ENCODE peak calls at places on chromosome 15, in four cellular contexts. One of them, this sample, is unnamed.

GRCh38 chr15:78059110-78059839 is 18.2 kb downstream of the TBC1D2B start:
- DNase-seq in lower lobe of right lung: no peak
- DNase-seq in left ventricle myocardium inferior: no peak
- DNase-seq in fibroblast of lung: peak; percentile 30
- DNase-seq in this sample: no peak

GRCh38 chr15:77057072-77057471 is 13.8 kb downstream of the TSPAN3 start:
- DNase-seq in lower lobe of right lung: no peak
- DNase-seq in left ventricle myocardium inferior: no peak
- DNase-seq in fibroblast of lung: no peak
- DNase-seq in this sample: no peak

GRCh38 chr15:45157974-45158373 is 28.2 kb downstream of the DUOX1 start:
- DNase-seq in left ventricle myocardium inferior: no peak
- DNase-seq in fibroblast of lung: peak; percentile 69
- DNase-seq in lower lobe of right lung: no peak
- DNase-seq in this sample: no peak

GRCh38 chr15:85950101-85950500 is 129.6 kb upstream of the AGBL1 start:
- DNase-seq in fibroblast of lung: no peak
- DNase-seq in lower lobe of right lung: no peak
- DNase-seq in left ventricle myocardium inferior: peak; percentile 60
- DNase-seq in this sample: no peak

GRCh38 chr15:99966815-99967214 is 233.6 kb upstream of the LYSMD4 start:
- DNase-seq in left ventricle myocardium inferior: no peak
- DNase-seq in fibroblast of lung: no peak
- DNase-seq in lower lobe of right lung: no peak
- DNase-seq in this sample: no peak

GRCh38 chr15:47551079-47551478 is 166.2 kb upstream of the SEMA6D start:
- DNase-seq in left ventricle myocardium inferior: no peak
- DNase-seq in fibroblast of lung: no peak
- DNase-seq in lower lobe of right lung: no peak
- DNase-seq in this sample: no peak

GRCh38 chr15:65189102-65189740 is 4.1 kb upstream of the CLPX start:
- DNase-seq in left ventricle myocardium inferior: no peak
- DNase-seq in lower lobe of right lung: no peak
- DNase-seq in fibroblast of lung: peak; percentile 78
- DNase-seq in this sample: no peak

GRCh38 chr15:36278219-36278618 is 301.2 kb upstream of the CDIN1 start:
- DNase-seq in left ventricle myocardium inferior: no peak
- DNase-seq in lower lobe of right lung: no peak
- DNase-seq in fibroblast of lung: peak; percentile 41
- DNase-seq in this sample: no peak

GRCh38 chr15:79084308-79084968 is 6.1 kb downstream of the RASGRF1 start:
- DNase-seq in fibroblast of lung: no peak
- DNase-seq in lower lobe of right lung: no peak
- DNase-seq in left ventricle myocardium inferior: no peak
- DNase-seq in this sample: no peak

GRCh38 chr15:90603893-90604292 is 74.2 kb downstream of the CRTC3 start:
- DNase-seq in left ventricle myocardium inferior: peak; percentile 51
- DNase-seq in lower lobe of right lung: peak; percentile 69
- DNase-seq in fibroblast of lung: peak; percentile 37
- DNase-seq in this sample: no peak

GRCh38 chr15:69472575-69472974 is 20.0 kb downstream of the RPLP1 start:
- DNase-seq in lower lobe of right lung: no peak
- DNase-seq in left ventricle myocardium inferior: no peak
- DNase-seq in fibroblast of lung: peak; percentile 38
- DNase-seq in this sample: no peak

GRCh38 chr15:74311734-74312444 is 55.6 kb downstream of the CYP11A1 start:
- DNase-seq in lower lobe of right lung: no peak
- DNase-seq in left ventricle myocardium inferior: no peak
- DNase-seq in fibroblast of lung: no peak
- DNase-seq in this sample: no peak
- TF ChIP-seq CTCF in lower lobe of right lung: peak; percentile 33
- TF ChIP-seq CTCF in left ventricle myocardium inferior: peak; percentile 68
- TF ChIP-seq CTCF in fibroblast of lung: peak; percentile 33
- TF ChIP-seq CTCF in this sample: peak; percentile 82

DNA sequence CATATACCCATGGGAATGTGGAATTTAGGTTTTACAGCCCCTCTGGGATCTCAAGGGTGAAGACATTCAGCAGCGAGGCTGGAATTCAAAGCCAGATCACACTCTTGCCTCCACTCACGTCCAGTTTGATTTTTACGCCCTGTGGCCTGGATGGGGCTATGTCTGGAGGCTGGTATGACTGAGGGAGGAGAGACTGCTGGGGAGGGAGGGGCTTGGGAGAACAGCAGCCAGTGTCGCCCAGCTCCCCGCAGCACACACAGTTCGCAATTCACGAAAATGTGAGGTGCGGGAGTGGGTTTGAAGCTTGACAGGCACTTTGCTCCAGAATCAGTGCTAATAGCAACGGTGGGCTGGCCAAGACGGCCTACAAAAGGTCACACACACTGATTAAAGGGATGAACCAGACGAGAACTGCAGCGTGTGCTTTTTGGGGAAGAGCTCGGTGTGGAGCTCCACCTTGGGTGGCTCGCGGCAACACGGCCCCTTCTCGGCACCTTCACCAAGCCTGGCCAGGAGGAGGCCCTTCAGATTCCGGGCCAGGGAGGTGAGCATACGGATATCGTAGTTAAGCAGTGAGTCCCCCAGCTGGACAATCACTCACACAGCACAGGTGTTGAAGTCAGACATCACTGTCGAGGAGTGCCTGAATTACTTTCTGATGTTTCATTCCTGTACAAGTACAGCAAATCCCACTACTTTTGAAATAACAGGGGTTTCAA is 16.4 kb downstream of the EHD4 start:
- DNase-seq in fibroblast of lung: no peak
- DNase-seq in lower lobe of right lung: no peak
- DNase-seq in left ventricle myocardium inferior: no peak
- DNase-seq in this sample: no peak
- TF ChIP-seq CTCF in fibroblast of lung: no peak
- TF ChIP-seq CTCF in lower lobe of right lung: no peak
- TF ChIP-seq CTCF in left ventricle myocardium inferior: peak; percentile 28
- TF ChIP-seq CTCF in this sample: no peak

DNA sequence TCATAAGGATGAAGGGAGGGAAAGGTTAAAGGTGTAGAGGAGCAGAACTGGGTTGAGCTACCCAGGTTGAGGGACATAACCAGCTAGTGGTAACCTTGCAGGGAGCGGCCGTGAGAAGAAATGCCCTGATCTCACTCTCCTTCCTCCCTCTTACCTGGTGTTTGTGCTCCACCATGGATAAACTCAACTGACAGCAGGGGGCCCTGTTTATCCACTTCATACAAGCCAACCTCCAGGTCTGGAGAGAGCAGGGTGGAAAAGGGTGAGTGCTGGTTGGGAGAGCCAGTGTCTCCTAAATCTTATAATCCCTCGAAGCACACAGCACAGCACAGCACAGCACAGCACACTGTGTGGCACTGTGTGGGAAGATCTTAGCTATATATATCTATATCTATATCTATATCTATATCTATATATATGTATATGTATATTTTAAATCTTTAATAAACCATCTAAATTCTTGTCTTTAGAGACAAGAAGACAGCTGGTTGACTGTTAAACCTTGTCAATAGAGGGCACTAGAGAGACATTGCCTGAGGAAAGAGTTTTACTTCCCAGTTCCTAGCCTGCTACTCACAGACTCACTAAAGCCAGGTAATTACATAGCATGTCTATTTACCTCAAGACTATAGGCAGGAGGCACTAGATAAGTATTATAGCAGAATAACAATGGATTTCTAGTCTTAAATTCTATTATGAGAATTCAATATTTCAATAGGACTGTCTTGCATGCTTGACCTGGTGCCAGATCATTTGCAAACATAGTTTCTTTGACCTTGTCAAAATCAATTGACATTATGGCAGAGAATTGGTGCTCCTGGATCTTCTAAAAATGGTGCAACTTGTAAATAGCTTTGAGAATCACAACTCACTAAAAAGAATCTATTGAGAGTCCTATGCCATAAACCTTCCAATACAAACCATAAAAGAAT is 21.7 kb upstream of the FMN1 start:
- DNase-seq in left ventricle myocardium inferior: no peak
- DNase-seq in fibroblast of lung: peak; percentile 37
- DNase-seq in lower lobe of right lung: no peak
- DNase-seq in this sample: no peak
- TF ChIP-seq CTCF in left ventricle myocardium inferior: peak; percentile 52
- TF ChIP-seq CTCF in fibroblast of lung: peak; percentile 34
- TF ChIP-seq CTCF in lower lobe of right lung: peak; percentile 40
- TF ChIP-seq CTCF in this sample: peak; percentile 73

DNA sequence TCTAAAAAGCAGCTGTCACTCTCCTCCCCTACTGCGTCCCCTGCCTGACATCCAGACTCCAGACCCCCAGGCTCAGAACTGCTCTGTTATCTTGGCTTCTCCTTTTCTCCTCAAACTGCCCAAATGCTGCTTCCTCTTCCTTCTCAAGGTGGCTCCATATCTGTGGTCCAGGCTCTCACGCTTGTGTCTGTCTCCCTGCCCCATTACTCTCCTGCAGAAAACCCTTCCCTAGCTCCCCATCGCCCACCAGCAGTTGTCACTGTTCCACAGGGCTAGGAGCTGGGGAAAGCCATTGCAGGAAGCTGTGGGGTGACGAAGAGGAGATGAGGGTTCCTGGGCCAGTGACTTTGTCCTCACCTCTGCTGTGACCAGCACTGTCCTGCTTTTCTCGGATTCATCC is 30.7 kb upstream of the CGNL1 start:
- DNase-seq in fibroblast of lung: no peak
- DNase-seq in left ventricle myocardium inferior: no peak
- DNase-seq in lower lobe of right lung: no peak
- DNase-seq in this sample: no peak
- TF ChIP-seq CTCF in fibroblast of lung: peak; percentile 17
- TF ChIP-seq CTCF in left ventricle myocardium inferior: peak; percentile 33
- TF ChIP-seq CTCF in lower lobe of right lung: no peak
- TF ChIP-seq CTCF in this sample: peak; percentile 72

DNA sequence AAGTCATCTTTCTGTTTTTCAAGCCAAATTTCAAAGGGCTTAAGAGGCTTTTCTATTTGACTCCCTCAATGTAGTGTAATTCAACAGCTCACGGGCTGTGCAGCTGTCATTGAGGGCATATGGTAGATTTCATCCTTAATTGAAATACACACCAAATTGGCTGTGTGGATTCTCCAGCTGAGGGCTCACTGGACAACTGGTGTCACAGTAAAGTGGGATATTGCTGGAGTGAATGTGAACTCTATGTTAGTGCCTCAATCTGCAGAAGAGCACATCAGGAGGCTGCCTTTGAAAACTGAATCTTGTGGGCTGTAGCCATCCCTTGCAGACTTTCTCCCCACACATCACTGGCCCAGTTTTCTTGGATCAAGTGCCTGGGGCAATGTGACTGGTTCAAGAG is 120.2 kb downstream of the GALK2 start:
- DNase-seq in left ventricle myocardium inferior: no peak
- DNase-seq in fibroblast of lung: no peak
- DNase-seq in lower lobe of right lung: no peak
- DNase-seq in this sample: no peak
- TF ChIP-seq CTCF in left ventricle myocardium inferior: no peak
- TF ChIP-seq CTCF in fibroblast of lung: no peak
- TF ChIP-seq CTCF in lower lobe of right lung: no peak
- TF ChIP-seq CTCF in this sample: no peak

GRCh38 chr15:23860846-23861245 is 173.7 kb upstream of the NDN start:
- DNase-seq in left ventricle myocardium inferior: no peak
- DNase-seq in fibroblast of lung: no peak
- DNase-seq in lower lobe of right lung: no peak
- DNase-seq in this sample: no peak
- TF ChIP-seq CTCF in left ventricle myocardium inferior: no peak
- TF ChIP-seq CTCF in fibroblast of lung: no peak
- TF ChIP-seq CTCF in lower lobe of right lung: no peak
- TF ChIP-seq CTCF in this sample: no peak

DNA sequence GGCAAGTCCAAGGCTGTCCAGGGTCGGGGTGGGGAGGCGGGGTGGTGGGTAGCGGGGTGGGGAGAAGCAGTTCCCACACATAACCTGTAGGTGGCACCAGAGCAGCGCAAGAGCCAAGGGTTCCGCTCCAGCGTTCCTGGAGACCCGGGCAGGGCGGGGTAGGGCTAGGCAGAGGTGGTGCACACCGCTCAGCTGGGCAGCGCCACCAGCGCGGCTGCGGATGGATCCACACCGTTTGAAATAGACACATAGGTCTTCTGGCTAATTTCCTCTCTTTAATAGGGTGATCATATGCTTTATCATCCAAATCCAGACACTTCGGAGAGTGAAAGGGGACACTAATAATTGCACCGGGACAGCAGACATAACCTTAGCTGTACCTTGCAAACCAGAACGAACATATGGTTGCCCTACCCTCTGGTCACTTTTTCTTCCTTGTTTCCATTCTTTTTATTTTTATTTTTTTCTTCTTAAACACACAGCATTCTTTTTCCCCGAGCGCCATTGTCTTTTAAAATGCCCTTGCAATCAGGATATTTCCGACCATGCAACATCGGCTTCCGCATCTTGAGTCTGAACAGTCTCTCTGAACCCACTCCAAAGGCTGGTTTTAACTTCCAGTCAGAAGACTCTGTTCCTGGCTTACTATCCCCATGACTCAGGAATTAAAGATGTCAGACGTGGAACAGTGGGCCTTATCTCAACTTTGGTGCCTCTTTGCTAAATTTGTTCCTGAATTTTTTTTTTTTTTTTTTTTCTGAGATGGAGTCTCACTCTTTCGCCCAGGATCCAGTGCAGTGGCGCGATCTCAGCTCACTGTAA is 12.5 kb upstream of the ZSCAN2 start:
- DNase-seq in fibroblast of lung: peak; percentile 73
- DNase-seq in left ventricle myocardium inferior: peak; percentile 84
- DNase-seq in lower lobe of right lung: peak; percentile 93
- DNase-seq in this sample: no peak
- TF ChIP-seq CTCF in fibroblast of lung: peak; percentile 60
- TF ChIP-seq CTCF in left ventricle myocardium inferior: peak; percentile 95
- TF ChIP-seq CTCF in lower lobe of right lung: peak; percentile 91
- TF ChIP-seq CTCF in this sample: peak; percentile 96

DNA sequence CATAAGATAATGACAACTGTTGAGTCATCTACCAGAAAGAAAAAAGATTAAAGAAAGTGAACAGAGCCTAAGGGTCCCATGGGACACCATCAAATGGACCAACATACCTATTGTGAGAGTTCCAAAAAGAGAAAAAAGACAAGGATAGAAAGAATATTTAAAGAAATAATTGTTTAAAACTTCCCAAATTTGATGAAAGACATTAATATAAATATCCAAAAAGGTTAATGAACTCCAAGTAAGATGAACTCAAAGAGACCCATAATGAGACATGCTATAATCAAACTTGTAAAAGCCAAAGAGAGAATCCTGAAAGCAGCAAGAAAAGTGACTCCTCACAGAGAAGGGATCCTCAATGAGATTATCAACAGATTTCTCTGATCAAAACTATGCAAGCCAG is 8.9 kb downstream of the NRG4 start:
- DNase-seq in fibroblast of lung: no peak
- DNase-seq in lower lobe of right lung: no peak
- DNase-seq in left ventricle myocardium inferior: no peak
- DNase-seq in this sample: no peak
- TF ChIP-seq CTCF in fibroblast of lung: no peak
- TF ChIP-seq CTCF in lower lobe of right lung: no peak
- TF ChIP-seq CTCF in left ventricle myocardium inferior: no peak
- TF ChIP-seq CTCF in this sample: no peak

GRCh38 chr15:58501636-58502178 is 69.9 kb downstream of the LIPC start:
- DNase-seq in fibroblast of lung: no peak
- DNase-seq in left ventricle myocardium inferior: no peak
- DNase-seq in lower lobe of right lung: no peak
- DNase-seq in this sample: no peak
- TF ChIP-seq CTCF in fibroblast of lung: no peak
- TF ChIP-seq CTCF in left ventricle myocardium inferior: no peak
- TF ChIP-seq CTCF in lower lobe of right lung: no peak
- TF ChIP-seq CTCF in this sample: no peak